ENCODE peak calls at places on chromosomes 12 and 14, in four cellular contexts. One of them, this sample, is unnamed. For H3K4me1, the result is how much of the 10 kb centered on the place peaks cover.

GRCh38 chr12:69904761-69905160 is 79.7 kb downstream of the MYRFL start:
- DNase-seq in heart left ventricle: no peak
- DNase-seq in transverse colon: no peak
- DNase-seq in PC-3: no peak
- DNase-seq in this sample: no peak

GRCh38 chr12:49296034-49296835 is 1.3 kb downstream of the PRPH start:
- DNase-seq in heart left ventricle: no peak
- DNase-seq in transverse colon: peak
- DNase-seq in PC-3: peak
- DNase-seq in this sample: no peak

GRCh38 chr12:128387811-128388422 is 120.9 kb downstream of the TMEM132C start:
- DNase-seq in heart left ventricle: peak
- DNase-seq in transverse colon: peak
- DNase-seq in PC-3: peak
- DNase-seq in this sample: no peak

GRCh38 chr12:14896477-14897184 is 11.0 kb upstream of the MGP start:
- DNase-seq in heart left ventricle: no peak
- DNase-seq in transverse colon: no peak
- DNase-seq in PC-3: no peak
- DNase-seq in this sample: no peak

GRCh38 chr12:105506678-105507310 is 176.3 kb downstream of the C12orf75 start:
- DNase-seq in heart left ventricle: no peak
- DNase-seq in transverse colon: no peak
- DNase-seq in PC-3: peak
- DNase-seq in this sample: no peak

GRCh38 chr12:29782821-29783772 is 645 bp downstream of the TMTC1 start:
- DNase-seq in heart left ventricle: peak
- DNase-seq in transverse colon: no peak
- DNase-seq in PC-3: peak
- DNase-seq in this sample: peak

GRCh38 chr12:65323025-65323424 is 44.5 kb downstream of the MSRB3 start:
- DNase-seq in heart left ventricle: no peak
- DNase-seq in transverse colon: no peak
- DNase-seq in PC-3: no peak
- DNase-seq in this sample: no peak

GRCh38 chr12:55850893-55851292 is 8.2 kb upstream of the MMP19 start:
- DNase-seq in heart left ventricle: no peak
- DNase-seq in transverse colon: no peak
- DNase-seq in PC-3: no peak
- DNase-seq in this sample: no peak

GRCh38 chr12:5756443-5756842 is 188.6 kb downstream of the ANO2 start:
- DNase-seq in heart left ventricle: no peak
- DNase-seq in transverse colon: no peak
- DNase-seq in PC-3: no peak
- DNase-seq in this sample: no peak

GRCh38 chr12:11650697-11651281 is 1.3 kb downstream of the ETV6 start:
- DNase-seq in heart left ventricle: no peak
- DNase-seq in transverse colon: peak
- DNase-seq in PC-3: peak
- DNase-seq in this sample: no peak

GRCh38 chr12:52903855-52904508 is 894 bp downstream of the KRT8 start:
- DNase-seq in heart left ventricle: no peak
- DNase-seq in transverse colon: no peak
- DNase-seq in PC-3: peak
- DNase-seq in this sample: peak

GRCh38 chr12:23753627-23754358 is 195.7 kb downstream of the SOX5 start:
- DNase-seq in heart left ventricle: no peak
- DNase-seq in transverse colon: no peak
- DNase-seq in PC-3: no peak
- DNase-seq in this sample: no peak

GRCh38 chr12:121579190-121579791 is 1.5 kb downstream of the KDM2B start:
- DNase-seq in heart left ventricle: peak
- DNase-seq in transverse colon: peak
- DNase-seq in PC-3: peak
- DNase-seq in this sample: peak

GRCh38 chr12:89999699-90000505 is 291.3 kb upstream of the ATP2B1 start:
- DNase-seq in heart left ventricle: no peak
- DNase-seq in transverse colon: no peak
- DNase-seq in PC-3: no peak
- DNase-seq in this sample: no peak

GRCh38 chr12:26172478-26172877 is 22.9 kb upstream of the SSPN start:
- DNase-seq in heart left ventricle: no peak
- DNase-seq in transverse colon: no peak
- DNase-seq in PC-3: no peak
- DNase-seq in this sample: no peak

GRCh38 chr12:113247123-113248045 is 26.1 kb downstream of the TPCN1 start:
- DNase-seq in heart left ventricle: peak
- DNase-seq in transverse colon: no peak
- DNase-seq in PC-3: peak
- DNase-seq in this sample: no peak
- H3K4me1 ChIP-seq in heart left ventricle: half or more
- H3K4me1 ChIP-seq in transverse colon: under half
- H3K4me1 ChIP-seq in PC-3: under half
- H3K4me1 ChIP-seq in this sample: half or more

GRCh38 chr12:85424581-85425348 is 144.7 kb downstream of the ALX1 start:
- DNase-seq in heart left ventricle: no peak
- DNase-seq in transverse colon: peak
- DNase-seq in PC-3: peak
- DNase-seq in this sample: no peak
- TF ChIP-seq CTCF in heart left ventricle: no peak
- TF ChIP-seq CTCF in transverse colon: peak
- TF ChIP-seq CTCF in PC-3: peak
- TF ChIP-seq CTCF in this sample: peak

DNA sequence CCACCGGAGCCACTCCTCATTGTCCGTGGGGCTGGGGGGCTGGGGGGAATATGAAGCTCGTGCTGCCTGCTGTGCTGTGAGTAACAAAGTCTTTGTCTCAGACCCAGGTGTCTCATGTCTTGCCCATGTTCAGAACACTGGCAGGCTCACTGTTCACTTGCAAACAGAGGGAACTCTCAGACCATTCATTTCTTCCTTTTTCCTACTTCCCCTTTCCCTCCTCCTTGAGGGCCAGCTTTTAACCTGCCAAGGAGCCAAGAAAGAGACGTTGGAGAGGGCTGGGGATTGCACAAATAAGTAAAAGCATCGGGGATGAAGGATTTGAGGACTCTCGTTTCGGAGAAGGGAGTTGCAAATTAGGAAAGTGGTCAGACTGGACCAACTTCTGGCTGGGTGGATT is 21.6 kb downstream of the GPR132 start:
- DNase-seq in heart left ventricle: no peak
- DNase-seq in transverse colon: no peak
- DNase-seq in PC-3: no peak
- DNase-seq in this sample: no peak
- H3K27ac ChIP-seq in heart left ventricle: no peak
- H3K27ac ChIP-seq in transverse colon: no peak
- H3K27ac ChIP-seq in PC-3: no peak
- H3K27ac ChIP-seq in this sample: no peak

DNA sequence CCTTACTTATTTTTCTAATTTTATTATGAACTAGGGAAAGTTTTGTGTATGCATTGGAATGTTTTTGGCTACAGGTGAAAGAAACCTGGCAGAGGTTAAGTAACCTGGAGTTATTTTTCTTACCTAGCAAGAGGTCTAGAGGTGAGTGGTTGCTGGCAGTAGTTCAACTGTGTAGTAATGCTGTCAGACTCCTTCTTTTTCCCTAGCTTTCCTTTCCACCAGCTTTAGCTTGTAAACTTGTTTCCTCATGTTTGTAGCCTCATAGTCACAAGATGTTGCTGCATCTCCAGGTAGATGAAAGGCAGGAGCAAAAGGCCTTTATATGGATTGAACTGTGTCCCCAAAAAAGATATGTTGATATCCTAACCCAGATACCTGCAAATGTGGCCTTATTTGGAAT is 105.1 kb upstream of the AMIGO2 start:
- DNase-seq in heart left ventricle: no peak
- DNase-seq in transverse colon: no peak
- DNase-seq in PC-3: peak
- DNase-seq in this sample: no peak
- H3K4me1 ChIP-seq in heart left ventricle: under half
- H3K4me1 ChIP-seq in transverse colon: under half
- H3K4me1 ChIP-seq in PC-3: under half
- H3K4me1 ChIP-seq in this sample: under half

GRCh38 chr12:103331643-103332042 is 164.1 kb downstream of the C12orf42 start:
- DNase-seq in heart left ventricle: no peak
- DNase-seq in transverse colon: no peak
- DNase-seq in PC-3: no peak
- DNase-seq in this sample: no peak

GRCh38 chr12:103330672-103331071 is 165.1 kb downstream of the C12orf42 start:
- DNase-seq in heart left ventricle: no peak
- DNase-seq in transverse colon: no peak
- DNase-seq in PC-3: no peak
- DNase-seq in this sample: no peak

GRCh38 chr12:103327676-103328075 is 168.1 kb downstream of the C12orf42 start:
- DNase-seq in heart left ventricle: no peak
- DNase-seq in transverse colon: no peak
- DNase-seq in PC-3: no peak
- DNase-seq in this sample: no peak

DNA sequence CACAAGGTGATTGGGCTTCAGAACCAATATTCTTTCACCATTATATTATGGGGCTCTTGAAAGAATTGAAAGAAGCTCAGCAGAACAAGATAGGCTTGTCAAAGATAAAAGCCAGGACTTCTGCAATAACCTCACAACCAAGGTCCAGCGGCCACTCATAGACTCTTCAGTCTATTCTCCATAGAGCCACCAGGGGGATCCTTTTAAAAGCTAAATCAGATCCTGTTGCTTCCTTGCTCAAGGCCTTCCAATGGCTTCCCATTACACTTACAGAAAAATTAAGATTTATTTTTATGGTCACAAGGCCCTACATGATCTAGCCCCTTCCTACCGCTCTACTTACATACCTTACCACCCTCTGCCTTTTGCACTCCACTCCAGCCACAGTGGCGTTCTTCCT is 169.6 kb downstream of the C12orf42 start:
- DNase-seq in heart left ventricle: no peak
- DNase-seq in transverse colon: no peak
- DNase-seq in PC-3: peak
- DNase-seq in this sample: no peak
- TF ChIP-seq CTCF in heart left ventricle: no peak
- TF ChIP-seq CTCF in transverse colon: no peak
- TF ChIP-seq CTCF in PC-3: peak
- TF ChIP-seq CTCF in this sample: peak

GRCh38 chr12:124980098-124980892 is 8.6 kb downstream of the DHX37 start:
- DNase-seq in heart left ventricle: no peak
- DNase-seq in transverse colon: no peak
- DNase-seq in PC-3: no peak
- DNase-seq in this sample: no peak
- H3K27ac ChIP-seq in heart left ventricle: no peak
- H3K27ac ChIP-seq in transverse colon: no peak
- H3K27ac ChIP-seq in PC-3: no peak
- H3K27ac ChIP-seq in this sample: no peak

This sample was measured in left ventricle myocardium inferior.